ENCODE peak calls at places on chromosomes 11 and 22, in nine cellular contexts. One of them, this sample, is unnamed.

GRCh38 chr11:32334822-32335221 is 100.5 kb downstream of the WT1 start:
- DNase-seq in suprapubic skin: no peak
- DNase-seq in cardiac muscle cell: no peak
- DNase-seq in tibial artery: no peak
- DNase-seq in fibroblast of lung: no peak
- DNase-seq in choroid plexus epithelial cell: no peak
- DNase-seq in H1: peak; percentile 84
- DNase-seq in brain microvascular endothelial cell: no peak
- DNase-seq in kidney epithelial cell: no peak
- DNase-seq in this sample: no peak

GRCh38 chr11:96894587-96894986 is 504.8 kb downstream of the JRKL start:
- DNase-seq in suprapubic skin: no peak
- DNase-seq in cardiac muscle cell: no peak
- DNase-seq in tibial artery: no peak
- DNase-seq in fibroblast of lung: no peak
- DNase-seq in choroid plexus epithelial cell: no peak
- DNase-seq in H1: no peak
- DNase-seq in brain microvascular endothelial cell: no peak
- DNase-seq in kidney epithelial cell: no peak
- DNase-seq in this sample: no peak

GRCh38 chr11:134634897-134635831 is 223.1 kb upstream of the B3GAT1 start:
- DNase-seq in suprapubic skin: no peak
- DNase-seq in cardiac muscle cell: peak; percentile 41
- DNase-seq in tibial artery: no peak
- DNase-seq in fibroblast of lung: no peak
- DNase-seq in choroid plexus epithelial cell: no peak
- DNase-seq in H1: no peak
- DNase-seq in brain microvascular endothelial cell: no peak
- DNase-seq in kidney epithelial cell: no peak
- DNase-seq in this sample: no peak

GRCh38 chr11:77086521-77087472 is 15.8 kb upstream of the OMP start:
- DNase-seq in suprapubic skin: peak; percentile 51
- DNase-seq in cardiac muscle cell: no peak
- DNase-seq in tibial artery: no peak
- DNase-seq in fibroblast of lung: no peak
- DNase-seq in choroid plexus epithelial cell: no peak
- DNase-seq in H1: no peak
- DNase-seq in brain microvascular endothelial cell: no peak
- DNase-seq in kidney epithelial cell: no peak
- DNase-seq in this sample: no peak

GRCh38 chr11:8098879-8099278 is 17.9 kb downstream of the TUB start:
- DNase-seq in suprapubic skin: no peak
- DNase-seq in cardiac muscle cell: no peak
- DNase-seq in tibial artery: no peak
- DNase-seq in fibroblast of lung: no peak
- DNase-seq in choroid plexus epithelial cell: peak; percentile 28
- DNase-seq in H1: peak; percentile 34
- DNase-seq in brain microvascular endothelial cell: peak; percentile 25
- DNase-seq in kidney epithelial cell: no peak
- DNase-seq in this sample: no peak

GRCh38 chr11:74320538-74320937 is 9.1 kb upstream of the P4HA3 start:
- DNase-seq in suprapubic skin: no peak
- DNase-seq in cardiac muscle cell: no peak
- DNase-seq in tibial artery: no peak
- DNase-seq in fibroblast of lung: no peak
- DNase-seq in choroid plexus epithelial cell: no peak
- DNase-seq in H1: no peak
- DNase-seq in brain microvascular endothelial cell: no peak
- DNase-seq in kidney epithelial cell: no peak
- DNase-seq in this sample: no peak

GRCh38 chr22:44988671-44989070 is 21.1 kb downstream of the PHF21B start:
- DNase-seq in suprapubic skin: no peak
- DNase-seq in cardiac muscle cell: no peak
- DNase-seq in tibial artery: no peak
- DNase-seq in fibroblast of lung: no peak
- DNase-seq in choroid plexus epithelial cell: no peak
- DNase-seq in H1: no peak
- DNase-seq in brain microvascular endothelial cell: no peak
- DNase-seq in kidney epithelial cell: no peak
- DNase-seq in this sample: no peak

GRCh38 chr22:20191000-20191515 is 40.2 kb upstream of the CCDC188 start:
- DNase-seq in suprapubic skin: no peak
- DNase-seq in cardiac muscle cell: no peak
- DNase-seq in tibial artery: no peak
- DNase-seq in fibroblast of lung: no peak
- DNase-seq in choroid plexus epithelial cell: no peak
- DNase-seq in H1: no peak
- DNase-seq in brain microvascular endothelial cell: no peak
- DNase-seq in kidney epithelial cell: no peak
- DNase-seq in this sample: no peak

GRCh38 chr22:30555282-30556210 is 9.0 kb upstream of the SEC14L6 start:
- DNase-seq in suprapubic skin: no peak
- DNase-seq in cardiac muscle cell: no peak
- DNase-seq in tibial artery: no peak
- DNase-seq in fibroblast of lung: no peak
- DNase-seq in choroid plexus epithelial cell: no peak
- DNase-seq in H1: no peak
- DNase-seq in brain microvascular endothelial cell: no peak
- DNase-seq in kidney epithelial cell: no peak
- DNase-seq in this sample: no peak

GRCh38 chr22:30557243-30557642 is 10.7 kb upstream of the SEC14L6 start:
- DNase-seq in suprapubic skin: no peak
- DNase-seq in cardiac muscle cell: no peak
- DNase-seq in tibial artery: no peak
- DNase-seq in fibroblast of lung: no peak
- DNase-seq in choroid plexus epithelial cell: no peak
- DNase-seq in H1: no peak
- DNase-seq in brain microvascular endothelial cell: no peak
- DNase-seq in kidney epithelial cell: no peak
- DNase-seq in this sample: no peak

GRCh38 chr22:30553971-30554370 is 7.4 kb upstream of the SEC14L6 start:
- DNase-seq in suprapubic skin: no peak
- DNase-seq in cardiac muscle cell: no peak
- DNase-seq in tibial artery: no peak
- DNase-seq in fibroblast of lung: no peak
- DNase-seq in choroid plexus epithelial cell: no peak
- DNase-seq in H1: no peak
- DNase-seq in brain microvascular endothelial cell: no peak
- DNase-seq in kidney epithelial cell: no peak
- DNase-seq in this sample: no peak

GRCh38 chr22:30556388-30556787 is 9.8 kb upstream of the SEC14L6 start:
- DNase-seq in suprapubic skin: no peak
- DNase-seq in cardiac muscle cell: no peak
- DNase-seq in tibial artery: no peak
- DNase-seq in fibroblast of lung: no peak
- DNase-seq in choroid plexus epithelial cell: no peak
- DNase-seq in H1: no peak
- DNase-seq in brain microvascular endothelial cell: no peak
- DNase-seq in kidney epithelial cell: no peak
- DNase-seq in this sample: no peak

DNA sequence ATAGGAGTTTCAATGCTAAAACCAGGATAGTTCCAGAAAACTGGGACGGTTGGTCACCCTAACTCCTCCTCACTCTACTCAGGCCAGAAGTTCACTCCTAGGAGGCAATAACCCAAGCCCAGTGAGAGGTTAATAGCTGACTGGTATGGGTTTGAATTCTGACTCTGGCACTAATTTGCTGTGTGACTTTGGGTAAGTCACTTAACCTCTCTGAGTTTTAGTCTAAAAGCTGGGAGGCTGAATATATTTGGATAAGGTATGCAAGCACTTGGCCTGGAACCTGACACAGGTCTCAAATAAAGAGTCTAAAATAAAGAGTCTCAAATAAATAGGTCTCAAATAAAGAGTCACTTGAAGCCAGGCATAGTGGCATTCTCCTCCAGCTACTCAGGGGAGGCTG is 6.2 kb upstream of the SEC14L6 start:
- DNase-seq in suprapubic skin: no peak
- DNase-seq in cardiac muscle cell: no peak
- DNase-seq in tibial artery: no peak
- DNase-seq in fibroblast of lung: no peak
- DNase-seq in choroid plexus epithelial cell: no peak
- DNase-seq in H1: no peak
- DNase-seq in brain microvascular endothelial cell: no peak
- DNase-seq in kidney epithelial cell: no peak
- DNase-seq in this sample: no peak
- TF ChIP-seq CTCF in suprapubic skin: no peak
- TF ChIP-seq CTCF in cardiac muscle cell: no peak
- TF ChIP-seq CTCF in tibial artery: no peak
- TF ChIP-seq CTCF in fibroblast of lung: no peak
- TF ChIP-seq CTCF in choroid plexus epithelial cell: no peak
- TF ChIP-seq CTCF in H1: no peak
- TF ChIP-seq CTCF in brain microvascular endothelial cell: no peak
- TF ChIP-seq CTCF in kidney epithelial cell: no peak
- TF ChIP-seq CTCF in this sample: no peak

GRCh38 chr11:65435981-65436411 is 13.4 kb downstream of the NEAT1 start:
- DNase-seq in suprapubic skin: peak; percentile 62
- DNase-seq in cardiac muscle cell: no peak
- DNase-seq in tibial artery: no peak
- DNase-seq in fibroblast of lung: peak; percentile 51
- DNase-seq in choroid plexus epithelial cell: peak; percentile 75
- DNase-seq in H1: peak; percentile 23
- DNase-seq in brain microvascular endothelial cell: peak; percentile 23
- DNase-seq in kidney epithelial cell: no peak
- DNase-seq in this sample: no peak

GRCh38 chr11:65438257-65439151 is 15.9 kb downstream of the NEAT1 start:
- DNase-seq in suprapubic skin: no peak
- DNase-seq in cardiac muscle cell: no peak
- DNase-seq in tibial artery: no peak
- DNase-seq in fibroblast of lung: peak; percentile 48
- DNase-seq in choroid plexus epithelial cell: peak; percentile 55
- DNase-seq in H1: no peak
- DNase-seq in brain microvascular endothelial cell: no peak
- DNase-seq in kidney epithelial cell: no peak
- DNase-seq in this sample: no peak

GRCh38 chr11:65436412-65437032 is 13.9 kb downstream of the NEAT1 start:
- DNase-seq in suprapubic skin: peak; percentile 59
- DNase-seq in cardiac muscle cell: no peak
- DNase-seq in tibial artery: no peak
- DNase-seq in fibroblast of lung: no peak
- DNase-seq in choroid plexus epithelial cell: peak; percentile 74
- DNase-seq in H1: no peak
- DNase-seq in brain microvascular endothelial cell: peak; percentile 21
- DNase-seq in kidney epithelial cell: no peak
- DNase-seq in this sample: no peak

GRCh38 chr11:65439331-65440181 is 17.0 kb downstream of the NEAT1 start:
- DNase-seq in suprapubic skin: peak; percentile 51
- DNase-seq in cardiac muscle cell: no peak
- DNase-seq in tibial artery: no peak
- DNase-seq in fibroblast of lung: peak; percentile 52
- DNase-seq in choroid plexus epithelial cell: peak; percentile 73
- DNase-seq in H1: no peak
- DNase-seq in brain microvascular endothelial cell: peak; percentile 34
- DNase-seq in kidney epithelial cell: no peak
- DNase-seq in this sample: no peak

GRCh38 chr11:65437436-65438227 is 15.0 kb downstream of the NEAT1 start:
- DNase-seq in suprapubic skin: peak; percentile 54
- DNase-seq in cardiac muscle cell: no peak
- DNase-seq in tibial artery: no peak
- DNase-seq in fibroblast of lung: peak; percentile 53
- DNase-seq in choroid plexus epithelial cell: peak; percentile 71
- DNase-seq in H1: peak; percentile 19
- DNase-seq in brain microvascular endothelial cell: no peak
- DNase-seq in kidney epithelial cell: no peak
- DNase-seq in this sample: no peak
- H3K4me3 ChIP-seq in suprapubic skin: no peak overlapping the region
- H3K4me3 ChIP-seq in cardiac muscle cell: no peak overlapping the region
- H3K4me3 ChIP-seq in tibial artery: peak overlapping the region; percentile 10
- H3K4me3 ChIP-seq in fibroblast of lung: no peak overlapping the region
- H3K4me3 ChIP-seq in choroid plexus epithelial cell: peak overlapping the region; percentile 13
- H3K4me3 ChIP-seq in H1: no peak overlapping the region
- H3K4me3 ChIP-seq in brain microvascular endothelial cell: no peak overlapping the region
- H3K4me3 ChIP-seq in kidney epithelial cell: no peak overlapping the region
- H3K4me3 ChIP-seq in this sample: no peak overlapping the region

DNA sequence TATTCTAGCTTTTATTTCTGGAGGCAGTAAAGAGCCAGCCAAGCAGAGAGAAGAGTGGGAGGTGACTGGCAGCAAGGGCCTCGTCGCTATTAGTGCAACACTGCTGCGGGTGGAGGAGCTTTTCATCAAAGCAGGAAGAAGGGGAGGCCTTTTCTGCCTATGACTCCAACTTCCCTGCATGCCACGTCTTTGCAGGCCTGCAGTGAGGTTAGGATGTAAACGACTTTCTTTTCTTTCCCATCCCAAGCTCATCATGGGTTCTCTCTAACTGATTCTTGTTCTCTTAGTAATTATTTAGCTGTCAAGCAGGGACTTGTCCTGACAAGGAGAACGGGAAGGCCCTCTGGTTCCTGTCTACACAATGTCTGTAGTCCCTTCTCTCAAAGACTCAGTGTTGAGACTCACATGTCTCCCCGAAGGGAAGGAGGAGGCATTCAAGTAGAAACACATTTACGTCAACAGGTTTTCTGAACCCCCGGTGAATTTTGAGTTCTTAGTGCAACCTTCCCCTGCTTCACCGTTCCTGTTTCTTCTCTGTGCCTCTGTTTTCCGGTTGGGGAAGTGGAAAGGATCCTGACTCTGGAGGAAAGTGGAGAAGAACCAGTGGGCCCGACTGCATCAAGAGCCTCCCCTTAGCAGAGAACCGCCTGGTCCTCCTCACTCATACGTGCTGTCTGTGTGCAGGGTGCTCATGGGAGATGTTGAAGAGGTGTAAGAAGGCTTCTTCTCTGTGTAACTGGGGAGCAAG is 56.9 kb downstream of the PACS1 start:
- DNase-seq in suprapubic skin: no peak
- DNase-seq in cardiac muscle cell: peak; percentile 54
- DNase-seq in tibial artery: peak; percentile 60
- DNase-seq in fibroblast of lung: peak; percentile 47
- DNase-seq in choroid plexus epithelial cell: peak; percentile 86
- DNase-seq in H1: no peak
- DNase-seq in brain microvascular endothelial cell: peak; percentile 73
- DNase-seq in kidney epithelial cell: peak; percentile 50
- DNase-seq in this sample: peak; percentile 20
- TF ChIP-seq CTCF in suprapubic skin: no peak
- TF ChIP-seq CTCF in cardiac muscle cell: no peak
- TF ChIP-seq CTCF in tibial artery: no peak
- TF ChIP-seq CTCF in fibroblast of lung: no peak
- TF ChIP-seq CTCF in choroid plexus epithelial cell: peak; percentile 26
- TF ChIP-seq CTCF in H1: no peak
- TF ChIP-seq CTCF in brain microvascular endothelial cell: no peak
- TF ChIP-seq CTCF in kidney epithelial cell: no peak
- TF ChIP-seq CTCF in this sample: peak; percentile 26

GRCh38 chr22:41976961-41977566 is 7.8 kb downstream of the SEPTIN3 start:
- DNase-seq in suprapubic skin: no peak
- DNase-seq in cardiac muscle cell: no peak
- DNase-seq in tibial artery: no peak
- DNase-seq in fibroblast of lung: no peak
- DNase-seq in choroid plexus epithelial cell: no peak
- DNase-seq in H1: peak; percentile 64
- DNase-seq in brain microvascular endothelial cell: no peak
- DNase-seq in kidney epithelial cell: no peak
- DNase-seq in this sample: no peak

GRCh38 chr22:41974691-41975290 is 5.5 kb downstream of the SEPTIN3 start:
- DNase-seq in suprapubic skin: no peak
- DNase-seq in cardiac muscle cell: no peak
- DNase-seq in tibial artery: no peak
- DNase-seq in fibroblast of lung: no peak
- DNase-seq in choroid plexus epithelial cell: no peak
- DNase-seq in H1: no peak
- DNase-seq in brain microvascular endothelial cell: no peak
- DNase-seq in kidney epithelial cell: no peak
- DNase-seq in this sample: no peak

GRCh38 chr22:41978732-41979131 is 9.5 kb downstream of the SEPTIN3 start:
- DNase-seq in suprapubic skin: no peak
- DNase-seq in cardiac muscle cell: no peak
- DNase-seq in tibial artery: no peak
- DNase-seq in fibroblast of lung: no peak
- DNase-seq in choroid plexus epithelial cell: no peak
- DNase-seq in H1: no peak
- DNase-seq in brain microvascular endothelial cell: no peak
- DNase-seq in kidney epithelial cell: no peak
- DNase-seq in this sample: no peak

GRCh38 chr22:41975299-41976069 is 6.2 kb downstream of the SEPTIN3 start:
- DNase-seq in suprapubic skin: no peak
- DNase-seq in cardiac muscle cell: no peak
- DNase-seq in tibial artery: no peak
- DNase-seq in fibroblast of lung: no peak
- DNase-seq in choroid plexus epithelial cell: no peak
- DNase-seq in H1: peak; percentile 39
- DNase-seq in brain microvascular endothelial cell: no peak
- DNase-seq in kidney epithelial cell: no peak
- DNase-seq in this sample: no peak

GRCh38 chr22:41976070-41976901 is 7.0 kb downstream of the SEPTIN3 start:
- DNase-seq in suprapubic skin: no peak
- DNase-seq in cardiac muscle cell: peak; percentile 69
- DNase-seq in tibial artery: no peak
- DNase-seq in fibroblast of lung: no peak
- DNase-seq in choroid plexus epithelial cell: no peak
- DNase-seq in H1: peak; percentile 79
- DNase-seq in brain microvascular endothelial cell: no peak
- DNase-seq in kidney epithelial cell: no peak
- DNase-seq in this sample: no peak
- H3K4me3 ChIP-seq in suprapubic skin: peak overlapping the region; percentile 53
- H3K4me3 ChIP-seq in cardiac muscle cell: peak overlapping the region; percentile 43
- H3K4me3 ChIP-seq in tibial artery: peak overlapping the region; percentile 50
- H3K4me3 ChIP-seq in fibroblast of lung: no peak overlapping the region
- H3K4me3 ChIP-seq in choroid plexus epithelial cell: peak overlapping the region; percentile 29
- H3K4me3 ChIP-seq in H1: peak overlapping the region; percentile 68
- H3K4me3 ChIP-seq in brain microvascular endothelial cell: peak overlapping the region; percentile 30
- H3K4me3 ChIP-seq in kidney epithelial cell: peak overlapping the region; percentile 20
- H3K4me3 ChIP-seq in this sample: peak overlapping the region; percentile 33

This sample was measured in BJ.